ENCODE peak calls at places on chromosomes 3 and 15, in six cellular contexts. One of them, this sample, is unnamed. For H3K36me3, the result is how much of the 10 kb centered on the place peaks cover.

GRCh38 chr3:52793702-52794611 is 639 bp upstream of the ITIH3 start:
- DNase-seq in GM06990: no peak
- DNase-seq in suprapubic skin: no peak
- DNase-seq in lung: no peak
- DNase-seq in colonic mucosa: no peak
- DNase-seq in HepG2: peak
- DNase-seq in this sample: no peak

GRCh38 chr3:133756716-133757694 is 10.8 kb downstream of the TF start:
- DNase-seq in GM06990: no peak
- DNase-seq in suprapubic skin: no peak
- DNase-seq in lung: no peak
- DNase-seq in colonic mucosa: no peak
- DNase-seq in HepG2: no peak
- DNase-seq in this sample: no peak

GRCh38 chr3:170802164-170803151 is 67.5 kb downstream of the RPL22L1 start:
- DNase-seq in GM06990: no peak
- DNase-seq in suprapubic skin: no peak
- DNase-seq in lung: no peak
- DNase-seq in colonic mucosa: no peak
- DNase-seq in HepG2: no peak
- DNase-seq in this sample: no peak

GRCh38 chr3:47128110-47128509 is 35.8 kb downstream of the SETD2 start:
- DNase-seq in GM06990: no peak
- DNase-seq in suprapubic skin: no peak
- DNase-seq in lung: no peak
- DNase-seq in colonic mucosa: no peak
- DNase-seq in HepG2: no peak
- DNase-seq in this sample: no peak

GRCh38 chr3:46895204-46895660 is 17.7 kb downstream of the PTH1R start:
- DNase-seq in GM06990: peak
- DNase-seq in suprapubic skin: no peak
- DNase-seq in lung: peak
- DNase-seq in colonic mucosa: peak
- DNase-seq in HepG2: peak
- DNase-seq in this sample: peak

GRCh38 chr15:77840962-77841361 is 208.2 kb upstream of the LINGO1 start:
- DNase-seq in GM06990: no peak
- DNase-seq in suprapubic skin: no peak
- DNase-seq in lung: peak
- DNase-seq in colonic mucosa: no peak
- DNase-seq in HepG2: no peak
- DNase-seq in this sample: peak

GRCh38 chr3:188198760-188199327 is 44.9 kb downstream of the LPP start:
- DNase-seq in GM06990: no peak
- DNase-seq in suprapubic skin: peak
- DNase-seq in lung: no peak
- DNase-seq in colonic mucosa: no peak
- DNase-seq in HepG2: no peak
- DNase-seq in this sample: no peak

GRCh38 chr3:172357850-172358754 is 90.2 kb downstream of the GHSR start:
- DNase-seq in GM06990: no peak
- DNase-seq in suprapubic skin: no peak
- DNase-seq in lung: no peak
- DNase-seq in colonic mucosa: no peak
- DNase-seq in HepG2: no peak
- DNase-seq in this sample: no peak

GRCh38 chr3:142436936-142437585 is 10.8 kb downstream of the XRN1 start:
- DNase-seq in GM06990: no peak
- DNase-seq in suprapubic skin: no peak
- DNase-seq in lung: no peak
- DNase-seq in colonic mucosa: no peak
- DNase-seq in HepG2: no peak
- DNase-seq in this sample: no peak

GRCh38 chr3:52432631-52433030 is 12.3 kb downstream of the SEMA3G start:
- DNase-seq in GM06990: no peak
- DNase-seq in suprapubic skin: no peak
- DNase-seq in lung: no peak
- DNase-seq in colonic mucosa: no peak
- DNase-seq in HepG2: no peak
- DNase-seq in this sample: no peak

GRCh38 chr3:126267169-126267975 is 87.0 kb upstream of the ALDH1L1 start:
- DNase-seq in GM06990: no peak
- DNase-seq in suprapubic skin: no peak
- DNase-seq in lung: peak
- DNase-seq in colonic mucosa: peak
- DNase-seq in HepG2: peak
- DNase-seq in this sample: no peak

GRCh38 chr3:63130625-63131024 is 147.5 kb upstream of the SYNPR start:
- DNase-seq in GM06990: no peak
- DNase-seq in suprapubic skin: no peak
- DNase-seq in lung: no peak
- DNase-seq in colonic mucosa: no peak
- DNase-seq in HepG2: no peak
- DNase-seq in this sample: no peak

GRCh38 chr15:63551400-63551799 is 45.8 kb upstream of the FBXL22 start:
- DNase-seq in GM06990: no peak
- DNase-seq in suprapubic skin: no peak
- DNase-seq in lung: no peak
- DNase-seq in colonic mucosa: no peak
- DNase-seq in HepG2: no peak
- DNase-seq in this sample: no peak

GRCh38 chr3:3817870-3818269 is 18.6 kb downstream of the LRRN1 start:
- DNase-seq in GM06990: no peak
- DNase-seq in suprapubic skin: no peak
- DNase-seq in lung: no peak
- DNase-seq in colonic mucosa: no peak
- DNase-seq in HepG2: no peak
- DNase-seq in this sample: no peak

GRCh38 chr3:182248349-182248880 is 536.7 kb downstream of the SOX2 start:
- DNase-seq in GM06990: no peak
- DNase-seq in suprapubic skin: no peak
- DNase-seq in lung: no peak
- DNase-seq in colonic mucosa: peak
- DNase-seq in HepG2: peak
- DNase-seq in this sample: no peak
- TF ChIP-seq CTCF in GM06990: peak
- TF ChIP-seq CTCF in suprapubic skin: no peak
- TF ChIP-seq CTCF in lung: no peak
- TF ChIP-seq CTCF in colonic mucosa: peak
- TF ChIP-seq CTCF in HepG2: peak
- TF ChIP-seq CTCF in this sample: peak

GRCh38 chr3:185915642-185916041 is 22.2 kb downstream of the TRA2B start:
- DNase-seq in GM06990: no peak
- DNase-seq in suprapubic skin: no peak
- DNase-seq in lung: no peak
- DNase-seq in colonic mucosa: no peak
- DNase-seq in HepG2: no peak
- DNase-seq in this sample: no peak
- H3K36me3 ChIP-seq in GM06990: under half
- H3K36me3 ChIP-seq in suprapubic skin: half or more
- H3K36me3 ChIP-seq in lung: half or more
- H3K36me3 ChIP-seq in colonic mucosa: under half
- H3K36me3 ChIP-seq in HepG2: under half
- H3K36me3 ChIP-seq in this sample: under half

DNA sequence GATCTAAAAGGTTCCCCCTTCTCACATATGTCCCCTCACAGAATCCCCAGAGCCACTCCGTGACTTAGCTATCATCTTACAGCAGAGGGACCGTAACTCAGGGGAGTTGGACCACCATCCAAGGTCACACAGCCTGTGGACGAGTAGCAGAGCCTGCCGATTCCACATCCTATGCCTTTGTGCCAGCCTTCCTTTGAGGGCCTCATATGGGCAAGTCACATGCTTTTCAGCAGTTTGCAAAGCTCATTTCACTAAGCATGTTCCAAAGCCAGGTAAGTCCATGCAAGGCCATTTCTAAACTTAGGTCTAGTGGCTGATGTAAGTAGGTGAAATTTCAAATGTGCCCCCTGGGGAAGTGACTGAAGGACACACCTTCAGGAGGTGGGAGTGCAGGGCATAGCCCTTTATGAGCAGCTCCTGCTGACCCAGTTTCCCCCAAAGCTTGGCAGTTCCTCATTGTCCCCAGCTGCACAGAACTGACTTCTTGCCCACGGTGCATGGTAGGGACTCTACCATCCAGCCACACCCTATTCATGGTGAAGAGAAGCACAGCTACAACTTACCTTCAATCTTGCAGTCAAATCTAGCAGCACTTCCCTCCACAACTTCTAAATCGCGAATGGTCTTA is 33.3 kb upstream of the HACD2 start:
- DNase-seq in GM06990: no peak
- DNase-seq in suprapubic skin: no peak
- DNase-seq in lung: no peak
- DNase-seq in colonic mucosa: no peak
- DNase-seq in HepG2: no peak
- DNase-seq in this sample: no peak
- H3K4me3 ChIP-seq in GM06990: no peak
- H3K4me3 ChIP-seq in suprapubic skin: no peak
- H3K4me3 ChIP-seq in lung: no peak
- H3K4me3 ChIP-seq in colonic mucosa: peak
- H3K4me3 ChIP-seq in HepG2: no peak
- H3K4me3 ChIP-seq in this sample: peak

GRCh38 chr3:37909067-37909911 is 47.6 kb downstream of the CTDSPL start:
- DNase-seq in GM06990: no peak
- DNase-seq in suprapubic skin: no peak
- DNase-seq in lung: no peak
- DNase-seq in colonic mucosa: no peak
- DNase-seq in HepG2: peak
- DNase-seq in this sample: no peak

GRCh38 chr3:37905987-37906674 is 44.5 kb downstream of the CTDSPL start:
- DNase-seq in GM06990: no peak
- DNase-seq in suprapubic skin: no peak
- DNase-seq in lung: no peak
- DNase-seq in colonic mucosa: no peak
- DNase-seq in HepG2: peak
- DNase-seq in this sample: no peak

GRCh38 chr3:37906734-37907282 is 45.1 kb downstream of the CTDSPL start:
- DNase-seq in GM06990: peak
- DNase-seq in suprapubic skin: no peak
- DNase-seq in lung: no peak
- DNase-seq in colonic mucosa: no peak
- DNase-seq in HepG2: peak
- DNase-seq in this sample: no peak

GRCh38 chr3:37907371-37907770 is 45.7 kb downstream of the CTDSPL start:
- DNase-seq in GM06990: no peak
- DNase-seq in suprapubic skin: no peak
- DNase-seq in lung: no peak
- DNase-seq in colonic mucosa: no peak
- DNase-seq in HepG2: no peak
- DNase-seq in this sample: no peak

DNA sequence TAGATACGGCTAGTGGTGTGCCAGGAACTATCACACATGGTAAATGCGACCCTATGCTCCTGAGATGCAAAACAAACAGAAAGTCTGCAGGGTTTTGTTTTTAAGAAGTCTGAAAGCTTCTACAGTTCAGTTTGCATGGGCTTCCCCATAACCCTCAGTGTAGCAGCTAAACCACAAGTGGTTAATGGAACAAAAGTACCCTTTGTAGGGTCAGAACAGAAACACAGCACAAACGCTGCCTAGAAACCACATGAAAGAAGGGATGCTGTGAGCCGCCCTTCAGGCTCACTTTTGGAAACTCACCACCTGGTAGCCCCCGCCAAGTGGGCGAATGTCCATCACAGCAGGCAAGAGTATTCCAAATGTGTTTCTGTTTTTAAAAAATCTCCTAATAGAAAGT is 46.2 kb downstream of the CTDSPL start:
- DNase-seq in GM06990: peak
- DNase-seq in suprapubic skin: no peak
- DNase-seq in lung: no peak
- DNase-seq in colonic mucosa: no peak
- DNase-seq in HepG2: peak
- DNase-seq in this sample: no peak
- TF ChIP-seq CTCF in GM06990: no peak
- TF ChIP-seq CTCF in suprapubic skin: no peak
- TF ChIP-seq CTCF in lung: no peak
- TF ChIP-seq CTCF in colonic mucosa: no peak
- TF ChIP-seq CTCF in HepG2: no peak
- TF ChIP-seq CTCF in this sample: no peak

GRCh38 chr3:184334470-184335158 is 2.8 kb upstream of the FAM131A start:
- DNase-seq in GM06990: no peak
- DNase-seq in suprapubic skin: no peak
- DNase-seq in lung: no peak
- DNase-seq in colonic mucosa: no peak
- DNase-seq in HepG2: no peak
- DNase-seq in this sample: no peak
- H3K36me3 ChIP-seq in GM06990: under half
- H3K36me3 ChIP-seq in suprapubic skin: half or more
- H3K36me3 ChIP-seq in lung: under half
- H3K36me3 ChIP-seq in colonic mucosa: under half
- H3K36me3 ChIP-seq in HepG2: under half
- H3K36me3 ChIP-seq in this sample: half or more